ENCODE peak calls at places on chromosomes 11 and 22, in six cellular contexts. I is HCT116, P is uterus, O is psoas muscle, R is aorta, W is GM23248. F is an unnamed sample.
A peak's percentile ranks its signal among the peaks of the same experiment; 100 is the strongest.

GRCh38 chr22:22717723-22718122 is 73.3 kb downstream of the GGTLC2 start:
- DNase-seq in O (no peak), R (no peak), P (no peak), I (no peak), W (no peak), F (no peak)

GRCh38 chr22:31987180-31987579 is 42.8 kb downstream of the YWHAH start:
- DNase-seq in W (no peak), P (no peak), O (no peak), R (no peak), I (no peak), F (no peak)

GRCh38 chr11:122853971-122854446 is 15.7 kb downstream of the CRTAM start:
- DNase-seq in R (no peak), P (peak; percentile 54), O (no peak), I (peak; percentile 84), W (peak; percentile 83), F (no peak)

GRCh38 chr11:67436459-67437081 is 912 bp downstream of the PTPRCAP start:
- DNase-seq in I (no peak), W (no peak), O (no peak), P (peak; percentile 56), R (no peak), F (peak; percentile 72)

GRCh38 chr22:45290410-45290936 is 5.7 kb downstream of the UPK3A start:
- DNase-seq in W (peak; percentile 88), O (peak; percentile 82), P (no peak), R (no peak), I (peak; percentile 64), F (no peak)

GRCh38 chr22:35023692-35024363 is 42.1 kb upstream of the ISX start:
- DNase-seq in I (peak; percentile 28), R (peak; percentile 58), W (peak; percentile 51), O (peak; percentile 66), P (peak; percentile 24), F (peak; percentile 92)

GRCh38 chr11:59706518-59707285 is 6.9 kb downstream of the OR10V1 start:
- DNase-seq in I (peak; percentile 50), R (no peak), P (no peak), O (no peak), W (peak; percentile 68), F (no peak)

GRCh38 chr11:22037505-22037904 is 155.4 kb upstream of the ANO5 start:
- DNase-seq in I (no peak), R (no peak), O (no peak), P (no peak), W (no peak), F (no peak)

GRCh38 chr11:116895053-116895757 is 57.8 kb upstream of the APOA1 start:
- DNase-seq in I (no peak), O (no peak), W (no peak), R (peak; percentile 52), P (peak; percentile 21), F (no peak)

GRCh38 chr11:84884836-84885235 is 742.3 kb downstream of the DLG2 start:
- DNase-seq in O (no peak), R (no peak), I (no peak), P (no peak), W (no peak), F (no peak)

GRCh38 chr11:73795925-73796632 is 8.4 kb downstream of the MRPL48 start:
- DNase-seq in W (no peak), P (no peak), I (no peak), R (no peak), O (peak; percentile 56), F (no peak)

GRCh38 chr11:76617553-76618265 is 52.8 kb downstream of the LRRC32 start:
- DNase-seq in W (peak; percentile 83), P (no peak), I (no peak), O (no peak), R (no peak), F (no peak)

GRCh38 chr11:121755191-121755590 is 302.4 kb upstream of the SORL1-AS1 start:
- DNase-seq in O (no peak), W (no peak), R (no peak), I (no peak), P (no peak), F (no peak)

GRCh38 chr11:88288560-88288959 is 49.0 kb downstream of the CTSC start:
- DNase-seq in P (no peak), I (no peak), W (no peak), R (no peak), O (no peak), F (no peak)

GRCh38 chr22:21778705-21779363 is 43.2 kb upstream of the YPEL1 start:
- DNase-seq in P (peak; percentile 3), O (no peak), I (no peak), W (peak; percentile 76), R (no peak), F (no peak)

GRCh38 chr11:88522624-88523361 is 185.3 kb upstream of the CTSC start:
- DNase-seq in I (no peak), P (no peak), O (no peak), W (peak; percentile 30), R (no peak), F (no peak)

GRCh38 chr11:84857746-84858145 is 769.4 kb downstream of the DLG2 start:
- DNase-seq in O (no peak), I (no peak), R (no peak), W (peak; percentile 70), P (no peak), F (no peak)

GRCh38 chr22:42091446-42091764 is 833 bp upstream of the NDUFA6 start:
- DNase-seq in P (no peak), I (no peak), W (no peak), O (no peak), R (no peak), F (no peak)

GRCh38 chr11:72079776-72080325 is 491 bp downstream of the NUMA1 start:
- DNase-seq in I (no peak), O (no peak), W (peak; percentile 51), R (no peak), P (no peak), F (no peak)

GRCh38 chr11:60771146-60771545 is 14.0 kb upstream of the MS4A10 start:
- DNase-seq in O (no peak), P (no peak), W (no peak), I (no peak), R (no peak), F (no peak)

GRCh38 chr22:36104988-36105387 is 55.6 kb downstream of the APOL3 start:
- DNase-seq in I (no peak), W (peak; percentile 37), O (no peak), R (peak; percentile 9), P (no peak), F (no peak)

GRCh38 chr11:68020575-68020974 is 9.9 kb upstream of the NDUFS8 start:
- DNase-seq in O (no peak), R (no peak), I (no peak), P (no peak), W (peak; percentile 46), F (peak; percentile 71)

GRCh38 chr22:50180727-50181521 is 4.8 kb upstream of the TRABD start:
- DNase-seq in R (no peak), O (peak; percentile 46), P (no peak), W (no peak), I (no peak), F (peak; percentile 30)

GRCh38 chr11:16902182-16902581 is 112.0 kb downstream of the PLEKHA7 start:
- DNase-seq in I (peak; percentile 48), R (no peak), P (no peak), O (no peak), W (no peak), F (no peak)

DNA sequence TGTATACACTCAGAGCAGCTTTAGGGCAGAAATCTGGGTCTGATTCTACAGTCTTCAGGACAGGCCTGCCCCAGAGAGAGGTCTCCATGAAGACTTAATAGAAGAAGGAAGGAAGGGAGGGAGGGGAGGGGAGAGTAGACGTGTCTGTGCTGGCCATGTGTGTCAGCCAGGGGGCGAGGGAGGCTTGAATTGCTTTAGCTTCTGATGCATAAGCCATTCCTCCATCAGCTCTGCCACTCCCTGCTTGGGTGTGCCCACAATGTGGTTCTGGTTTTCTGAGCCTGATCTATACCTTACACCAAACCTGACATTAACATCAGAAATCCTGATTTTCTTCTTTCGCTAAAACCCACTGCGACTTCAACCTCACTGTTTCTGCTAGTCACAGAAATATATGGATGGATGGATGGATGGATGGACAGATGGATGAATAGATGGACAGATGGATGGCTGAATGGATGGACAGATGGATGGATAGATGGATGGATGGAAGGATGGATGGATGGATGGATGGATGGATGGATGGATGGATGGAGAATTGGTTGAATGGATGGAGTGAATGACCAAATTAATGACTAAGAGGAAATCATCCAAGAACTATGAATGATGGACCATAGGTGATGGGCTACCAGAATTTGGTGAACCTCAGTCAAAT is 56.5 kb upstream of the PRDM11 start:
- DNase-seq in I (no peak), O (no peak), R (no peak), P (no peak), W (peak; percentile 82), F (no peak)
- H3K27ac ChIP-seq in I (no peak overlapping the region), O (peak overlapping the region; percentile 75), R (peak overlapping the region; percentile 29), P (peak overlapping the region; percentile 55), W (peak overlapping the region; percentile 92), F (no peak overlapping the region)

GRCh38 chr22:27877501-27877900 is 41.6 kb downstream of the PITPNB start:
- DNase-seq in P (no peak), O (no peak), I (no peak), R (no peak), W (no peak), F (no peak)
- H3K4me1 ChIP-seq in P (no peaks in the 10 kb centered on the region), O (peaks cover 47% of the 10 kb centered on the region), I (no peaks in the 10 kb centered on the region), R (peaks cover 8% of the 10 kb centered on the region), W (peaks cover 49% of the 10 kb centered on the region), F (no peaks in the 10 kb centered on the region)

DNA sequence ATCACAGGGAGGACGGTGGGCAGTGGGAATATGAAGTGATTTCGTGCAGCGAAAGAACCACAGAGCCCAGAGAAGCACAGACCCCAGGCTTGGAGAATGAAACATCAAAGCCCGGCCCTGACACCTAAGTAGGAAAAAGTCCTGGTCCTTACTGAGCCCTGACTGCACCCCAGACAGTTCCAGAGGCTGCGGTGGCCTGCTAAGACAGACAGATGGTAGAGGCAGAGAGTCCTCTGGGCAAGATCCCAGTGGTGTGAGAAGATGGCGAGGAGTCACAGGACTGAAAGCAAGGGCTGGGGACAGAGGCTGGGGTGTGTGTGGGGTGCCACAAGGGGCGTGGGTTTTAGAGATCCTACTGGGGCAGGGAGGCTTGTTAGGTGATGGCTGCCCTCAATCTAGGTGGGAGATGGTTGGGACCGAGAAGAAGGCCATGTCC is 3.7 kb downstream of the CBX6 start:
- DNase-seq in R (no peak), P (no peak), I (no peak), W (no peak), O (no peak), F (no peak)
- H3K27ac ChIP-seq in R (no peak overlapping the region), P (no peak overlapping the region), I (no peak overlapping the region), W (no peak overlapping the region), O (no peak overlapping the region), F (no peak overlapping the region)

GRCh38 chr22:29310863-29311339 is 4.5 kb downstream of the GAS2L1 start:
- DNase-seq in R (peak; percentile 98), I (peak; percentile 75), O (peak; percentile 97), P (peak; percentile 98), W (peak; percentile 99), F (peak; percentile 96)
- H3K4me1 ChIP-seq in R (no peaks in the 10 kb centered on the region), I (peaks cover 26% of the 10 kb centered on the region), O (peaks cover 37% of the 10 kb centered on the region), P (peaks cover 53% of the 10 kb centered on the region), W (peaks cover 21% of the 10 kb centered on the region), F (peaks cover 56% of the 10 kb centered on the region)

GRCh38 chr11:62338218-62338617 is 970 bp downstream of the ASRGL1 start:
- DNase-seq in P (no peak), I (no peak), W (no peak), R (no peak), O (no peak), F (no peak)
- H3K27ac ChIP-seq in P (no peak overlapping the region), I (peak overlapping the region; percentile 25), W (no peak overlapping the region), R (no peak overlapping the region), O (peak overlapping the region; percentile 73), F (peak overlapping the region; percentile 57)